ENCODE peak calls at places on chromosome 1, in four cellular contexts. D, Z, Q and F are unnamed samples.

GRCh38 chr1:245748246-245748645 is 593.5 kb downstream of the KIF26B start:
- ATAC-seq in Z (no peak), D (no peak), Q (no peak), F (no peak)

GRCh38 chr1:61157420-61157987 is 75.1 kb downstream of the NFIA start:
- ATAC-seq in Z (peak; percentile 84), Q (peak; percentile 73), D (peak; percentile 44), F (peak; percentile 20)

GRCh38 chr1:116243673-116244101 is 129.4 kb upstream of the ATP1A1 start:
- ATAC-seq in D (no peak), Z (no peak), Q (no peak), F (no peak)

GRCh38 chr1:229109320-229109761 is 161.6 kb upstream of the RAB4A start:
- ATAC-seq in Q (peak; percentile 68), D (no peak), Z (no peak), F (peak; percentile 47)

GRCh38 chr1:12406218-12407021 is 176.6 kb downstream of the VPS13D start:
- ATAC-seq in Z (no peak), D (no peak), Q (peak; percentile 75), F (no peak)

GRCh38 chr1:87120779-87121178 is 206.3 kb downstream of the HS2ST1 start:
- ATAC-seq in Z (no peak), D (no peak), Q (no peak), F (no peak)

GRCh38 chr1:54037476-54037875 is 15.5 kb downstream of the TMEM59 start:
- ATAC-seq in D (no peak), Q (no peak), Z (no peak), F (no peak)

GRCh38 chr1:183873642-183874041 is 68.7 kb downstream of the RGL1 start:
- ATAC-seq in Z (peak; percentile 66), D (no peak), Q (no peak), F (no peak)